ENCODE peak calls at places on chromosomes 16 and 17, in ten cellular contexts. One of them, this sample, is unnamed. For H3K4me1, the result is how much of the 10 kb centered on the place peaks cover.

GRCh38 chr16:71754652-71755051 is 30.2 kb upstream of the PHLPP2 start:
- DNase-seq in HCT116: no peak
- DNase-seq in sigmoid colon: no peak
- DNase-seq in adrenal gland: no peak
- DNase-seq in tibial nerve: no peak
- DNase-seq in heart right ventricle: no peak
- DNase-seq in transverse colon: no peak
- DNase-seq in prostate gland: no peak
- DNase-seq in DND-41: no peak
- DNase-seq in A549: no peak
- DNase-seq in this sample: no peak

GRCh38 chr16:2031081-2031577 is 4.4 kb downstream of the NHERF2 start:
- DNase-seq in HCT116: no peak
- DNase-seq in sigmoid colon: no peak
- DNase-seq in adrenal gland: peak
- DNase-seq in tibial nerve: no peak
- DNase-seq in heart right ventricle: peak
- DNase-seq in transverse colon: no peak
- DNase-seq in prostate gland: no peak
- DNase-seq in DND-41: no peak
- DNase-seq in A549: no peak
- DNase-seq in this sample: no peak

GRCh38 chr17:49516190-49516589 is 21.1 kb downstream of the NGFR start:
- DNase-seq in HCT116: no peak
- DNase-seq in sigmoid colon: no peak
- DNase-seq in adrenal gland: no peak
- DNase-seq in tibial nerve: no peak
- DNase-seq in heart right ventricle: no peak
- DNase-seq in transverse colon: no peak
- DNase-seq in prostate gland: peak
- DNase-seq in DND-41: no peak
- DNase-seq in A549: no peak
- DNase-seq in this sample: no peak

GRCh38 chr17:36731806-36732205 is 130.4 kb downstream of the MRM1 start:
- DNase-seq in HCT116: no peak
- DNase-seq in sigmoid colon: no peak
- DNase-seq in adrenal gland: no peak
- DNase-seq in tibial nerve: no peak
- DNase-seq in heart right ventricle: no peak
- DNase-seq in transverse colon: no peak
- DNase-seq in prostate gland: no peak
- DNase-seq in DND-41: no peak
- DNase-seq in A549: no peak
- DNase-seq in this sample: no peak

GRCh38 chr16:18969050-18969854 is 14.5 kb upstream of the TMC7 start:
- DNase-seq in HCT116: peak
- DNase-seq in sigmoid colon: peak
- DNase-seq in adrenal gland: peak
- DNase-seq in tibial nerve: peak
- DNase-seq in heart right ventricle: peak
- DNase-seq in transverse colon: peak
- DNase-seq in prostate gland: peak
- DNase-seq in DND-41: peak
- DNase-seq in A549: peak
- DNase-seq in this sample: peak

GRCh38 chr16:11560701-11561439 is 25.8 kb downstream of the LITAF start:
- DNase-seq in HCT116: no peak
- DNase-seq in sigmoid colon: no peak
- DNase-seq in adrenal gland: peak
- DNase-seq in tibial nerve: peak
- DNase-seq in heart right ventricle: peak
- DNase-seq in transverse colon: peak
- DNase-seq in prostate gland: no peak
- DNase-seq in DND-41: no peak
- DNase-seq in A549: no peak
- DNase-seq in this sample: no peak

GRCh38 chr16:11896776-11897175 is 19.0 kb downstream of the GSPT1 start:
- DNase-seq in HCT116: no peak
- DNase-seq in sigmoid colon: no peak
- DNase-seq in adrenal gland: peak
- DNase-seq in tibial nerve: no peak
- DNase-seq in heart right ventricle: no peak
- DNase-seq in transverse colon: no peak
- DNase-seq in prostate gland: no peak
- DNase-seq in DND-41: no peak
- DNase-seq in A549: no peak
- DNase-seq in this sample: no peak

GRCh38 chr16:13013043-13013442 is 111.6 kb downstream of the SHISA9 start:
- DNase-seq in HCT116: no peak
- DNase-seq in sigmoid colon: no peak
- DNase-seq in adrenal gland: no peak
- DNase-seq in tibial nerve: no peak
- DNase-seq in heart right ventricle: no peak
- DNase-seq in transverse colon: no peak
- DNase-seq in prostate gland: no peak
- DNase-seq in DND-41: no peak
- DNase-seq in A549: no peak
- DNase-seq in this sample: no peak

GRCh38 chr17:9350083-9350482 is 225.5 kb downstream of the STX8 start:
- DNase-seq in HCT116: peak
- DNase-seq in sigmoid colon: no peak
- DNase-seq in adrenal gland: peak
- DNase-seq in tibial nerve: no peak
- DNase-seq in heart right ventricle: no peak
- DNase-seq in transverse colon: no peak
- DNase-seq in prostate gland: no peak
- DNase-seq in DND-41: no peak
- DNase-seq in A549: peak
- DNase-seq in this sample: no peak

GRCh38 chr17:50469005-50469605 is 425 bp upstream of the CHAD start:
- DNase-seq in HCT116: no peak
- DNase-seq in sigmoid colon: peak
- DNase-seq in adrenal gland: no peak
- DNase-seq in tibial nerve: no peak
- DNase-seq in heart right ventricle: no peak
- DNase-seq in transverse colon: no peak
- DNase-seq in prostate gland: no peak
- DNase-seq in DND-41: no peak
- DNase-seq in A549: no peak
- DNase-seq in this sample: no peak

GRCh38 chr17:51588063-51588462 is 327.7 kb downstream of the UTP18 start:
- DNase-seq in HCT116: no peak
- DNase-seq in sigmoid colon: no peak
- DNase-seq in adrenal gland: no peak
- DNase-seq in tibial nerve: no peak
- DNase-seq in heart right ventricle: no peak
- DNase-seq in transverse colon: no peak
- DNase-seq in prostate gland: no peak
- DNase-seq in DND-41: no peak
- DNase-seq in A549: no peak
- DNase-seq in this sample: no peak

GRCh38 chr17:51580869-51581268 is 320.5 kb downstream of the UTP18 start:
- DNase-seq in HCT116: no peak
- DNase-seq in sigmoid colon: no peak
- DNase-seq in adrenal gland: no peak
- DNase-seq in tibial nerve: no peak
- DNase-seq in heart right ventricle: no peak
- DNase-seq in transverse colon: no peak
- DNase-seq in prostate gland: no peak
- DNase-seq in DND-41: no peak
- DNase-seq in A549: no peak
- DNase-seq in this sample: no peak

GRCh38 chr17:51590071-51590470 is 329.7 kb downstream of the UTP18 start:
- DNase-seq in HCT116: no peak
- DNase-seq in sigmoid colon: no peak
- DNase-seq in adrenal gland: no peak
- DNase-seq in tibial nerve: peak
- DNase-seq in heart right ventricle: no peak
- DNase-seq in transverse colon: no peak
- DNase-seq in prostate gland: no peak
- DNase-seq in DND-41: no peak
- DNase-seq in A549: no peak
- DNase-seq in this sample: no peak

GRCh38 chr17:51585514-51586104 is 325.3 kb downstream of the UTP18 start:
- DNase-seq in HCT116: peak
- DNase-seq in sigmoid colon: no peak
- DNase-seq in adrenal gland: peak
- DNase-seq in tibial nerve: no peak
- DNase-seq in heart right ventricle: no peak
- DNase-seq in transverse colon: peak
- DNase-seq in prostate gland: peak
- DNase-seq in DND-41: no peak
- DNase-seq in A549: peak
- DNase-seq in this sample: no peak
- TF ChIP-seq CTCF in HCT116: peak
- TF ChIP-seq CTCF in sigmoid colon: no peak
- TF ChIP-seq CTCF in adrenal gland: peak
- TF ChIP-seq CTCF in tibial nerve: no peak
- TF ChIP-seq CTCF in heart right ventricle: peak
- TF ChIP-seq CTCF in transverse colon: no peak
- TF ChIP-seq CTCF in prostate gland: peak
- TF ChIP-seq CTCF in DND-41: peak
- TF ChIP-seq CTCF in A549: peak
- TF ChIP-seq CTCF in this sample: peak

DNA sequence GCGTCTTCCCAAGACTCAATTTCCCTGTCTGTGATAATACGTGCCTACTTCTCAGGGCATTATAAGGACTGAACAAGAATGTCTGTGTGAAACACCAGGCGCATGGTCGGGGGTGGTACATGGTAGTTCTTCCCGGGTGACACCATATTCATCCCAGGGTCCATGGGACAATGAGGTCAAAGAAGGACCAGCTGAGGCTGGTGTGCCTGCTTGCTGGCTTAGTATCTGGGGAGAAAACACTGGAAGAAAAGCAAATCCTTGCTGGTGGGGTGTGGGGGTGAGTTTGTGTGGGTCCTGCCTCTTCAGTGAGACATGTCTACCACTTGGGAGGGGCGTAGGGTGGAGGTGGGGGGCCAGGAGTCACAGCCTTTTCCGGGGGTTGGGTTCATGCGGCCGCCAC is 174.2 kb downstream of the RAB11FIP4 start:
- DNase-seq in HCT116: no peak
- DNase-seq in sigmoid colon: no peak
- DNase-seq in adrenal gland: no peak
- DNase-seq in tibial nerve: no peak
- DNase-seq in heart right ventricle: no peak
- DNase-seq in transverse colon: no peak
- DNase-seq in prostate gland: no peak
- DNase-seq in DND-41: no peak
- DNase-seq in A549: no peak
- DNase-seq in this sample: no peak
- H3K27ac ChIP-seq in HCT116: no peak
- H3K27ac ChIP-seq in sigmoid colon: peak
- H3K27ac ChIP-seq in adrenal gland: no peak
- H3K27ac ChIP-seq in tibial nerve: no peak
- H3K27ac ChIP-seq in heart right ventricle: no peak
- H3K27ac ChIP-seq in transverse colon: no peak
- H3K27ac ChIP-seq in prostate gland: peak
- H3K27ac ChIP-seq in DND-41: no peak
- H3K27ac ChIP-seq in A549: no peak
- H3K27ac ChIP-seq in this sample: peak

GRCh38 chr17:17724307-17724921 is 43.2 kb downstream of the RAI1 start:
- DNase-seq in HCT116: no peak
- DNase-seq in sigmoid colon: no peak
- DNase-seq in adrenal gland: peak
- DNase-seq in tibial nerve: no peak
- DNase-seq in heart right ventricle: peak
- DNase-seq in transverse colon: no peak
- DNase-seq in prostate gland: no peak
- DNase-seq in DND-41: no peak
- DNase-seq in A549: no peak
- DNase-seq in this sample: no peak
- H3K4me1 ChIP-seq in HCT116: under half
- H3K4me1 ChIP-seq in sigmoid colon: under half
- H3K4me1 ChIP-seq in adrenal gland: half or more
- H3K4me1 ChIP-seq in tibial nerve: under half
- H3K4me1 ChIP-seq in heart right ventricle: half or more
- H3K4me1 ChIP-seq in transverse colon: under half
- H3K4me1 ChIP-seq in prostate gland: under half
- H3K4me1 ChIP-seq in DND-41: under half
- H3K4me1 ChIP-seq in A549: half or more
- H3K4me1 ChIP-seq in this sample: under half

GRCh38 chr17:74758846-74759163 is 10.4 kb downstream of the NHERF1 start:
- DNase-seq in HCT116: no peak
- DNase-seq in sigmoid colon: no peak
- DNase-seq in adrenal gland: peak
- DNase-seq in tibial nerve: no peak
- DNase-seq in heart right ventricle: no peak
- DNase-seq in transverse colon: peak
- DNase-seq in prostate gland: peak
- DNase-seq in DND-41: peak
- DNase-seq in A549: no peak
- DNase-seq in this sample: no peak

GRCh38 chr17:74760404-74761105 is 12.1 kb downstream of the NHERF1 start:
- DNase-seq in HCT116: no peak
- DNase-seq in sigmoid colon: no peak
- DNase-seq in adrenal gland: peak
- DNase-seq in tibial nerve: no peak
- DNase-seq in heart right ventricle: no peak
- DNase-seq in transverse colon: no peak
- DNase-seq in prostate gland: peak
- DNase-seq in DND-41: no peak
- DNase-seq in A549: no peak
- DNase-seq in this sample: no peak

GRCh38 chr17:74759941-74760340 is 11.5 kb downstream of the NHERF1 start:
- DNase-seq in HCT116: no peak
- DNase-seq in sigmoid colon: no peak
- DNase-seq in adrenal gland: no peak
- DNase-seq in tibial nerve: no peak
- DNase-seq in heart right ventricle: no peak
- DNase-seq in transverse colon: no peak
- DNase-seq in prostate gland: peak
- DNase-seq in DND-41: no peak
- DNase-seq in A549: no peak
- DNase-seq in this sample: peak

GRCh38 chr17:74757931-74758845 is 9.8 kb downstream of the NHERF1 start:
- DNase-seq in HCT116: no peak
- DNase-seq in sigmoid colon: no peak
- DNase-seq in adrenal gland: no peak
- DNase-seq in tibial nerve: peak
- DNase-seq in heart right ventricle: no peak
- DNase-seq in transverse colon: peak
- DNase-seq in prostate gland: peak
- DNase-seq in DND-41: no peak
- DNase-seq in A549: peak
- DNase-seq in this sample: no peak

DNA sequence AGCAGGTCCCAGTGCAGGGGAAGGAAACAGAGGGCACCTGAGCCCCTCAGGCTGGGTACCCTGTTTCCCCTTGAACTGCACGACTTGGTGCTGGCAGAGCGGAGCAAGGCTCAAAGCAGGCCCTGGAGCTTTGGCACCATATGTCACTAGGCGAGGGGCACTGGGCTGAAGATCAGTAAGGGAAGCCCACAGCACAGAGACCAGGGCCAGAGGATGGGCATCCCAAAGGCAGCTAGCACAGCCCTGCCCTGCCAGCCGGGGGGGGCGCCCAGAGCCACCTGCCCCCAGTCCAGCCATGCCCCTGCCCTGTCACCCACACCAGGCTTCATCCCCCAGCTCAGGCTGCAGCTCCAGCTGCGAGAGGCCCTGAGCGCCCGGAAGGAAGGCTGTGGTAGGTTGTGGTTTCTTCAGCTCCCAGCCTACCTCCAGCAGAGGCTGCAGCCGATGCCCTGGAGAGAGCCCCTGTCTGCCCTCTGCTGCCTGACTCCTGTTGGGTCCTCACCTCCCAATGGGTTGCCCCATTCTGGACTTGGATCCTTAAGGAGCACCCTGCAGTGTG is 10.9 kb downstream of the NHERF1 start:
- DNase-seq in HCT116: no peak
- DNase-seq in sigmoid colon: no peak
- DNase-seq in adrenal gland: no peak
- DNase-seq in tibial nerve: no peak
- DNase-seq in heart right ventricle: no peak
- DNase-seq in transverse colon: peak
- DNase-seq in prostate gland: no peak
- DNase-seq in DND-41: peak
- DNase-seq in A549: no peak
- DNase-seq in this sample: no peak
- TF ChIP-seq CTCF in HCT116: no peak
- TF ChIP-seq CTCF in sigmoid colon: no peak
- TF ChIP-seq CTCF in adrenal gland: no peak
- TF ChIP-seq CTCF in tibial nerve: no peak
- TF ChIP-seq CTCF in heart right ventricle: no peak
- TF ChIP-seq CTCF in transverse colon: no peak
- TF ChIP-seq CTCF in prostate gland: no peak
- TF ChIP-seq CTCF in DND-41: peak
- TF ChIP-seq CTCF in A549: no peak
- TF ChIP-seq CTCF in this sample: no peak